ENCODE peak calls at places on chromosomes 2 and 18, in four cellular contexts. One of them, this sample, is unnamed.

GRCh38 chr18:49691177-49691608 is 122.1 kb downstream of the ACAA2 start:
- DNase-seq in A549: no peak
- DNase-seq in K562: no peak
- DNase-seq in GM23338: no peak
- DNase-seq in this sample: peak; percentile 67

GRCh38 chr2:8086796-8087479 is 594.9 kb upstream of the ID2 start:
- DNase-seq in A549: no peak
- DNase-seq in K562: no peak
- DNase-seq in GM23338: no peak
- DNase-seq in this sample: no peak

GRCh38 chr2:198664349-198664748 is 793.4 kb downstream of the SATB2 start:
- DNase-seq in A549: no peak
- DNase-seq in K562: no peak
- DNase-seq in GM23338: no peak
- DNase-seq in this sample: no peak

GRCh38 chr2:84885111-84885510 is 4.2 kb upstream of the TRABD2A start:
- DNase-seq in A549: no peak
- DNase-seq in K562: no peak
- DNase-seq in GM23338: no peak
- DNase-seq in this sample: no peak

GRCh38 chr2:55160422-55160821 is 71.7 kb downstream of the CLHC1 start:
- DNase-seq in A549: no peak
- DNase-seq in K562: no peak
- DNase-seq in GM23338: no peak
- DNase-seq in this sample: no peak

GRCh38 chr2:68936462-68936861 is 16.2 kb downstream of the GKN2 start:
- DNase-seq in A549: no peak
- DNase-seq in K562: no peak
- DNase-seq in GM23338: no peak
- DNase-seq in this sample: no peak

GRCh38 chr2:241035142-241035817 is 36.9 kb downstream of the SNED1 start:
- DNase-seq in A549: no peak
- DNase-seq in K562: no peak
- DNase-seq in GM23338: peak; percentile 76
- DNase-seq in this sample: no peak

GRCh38 chr2:237889811-237890210 is 30.4 kb downstream of the RAMP1 start:
- DNase-seq in A549: no peak
- DNase-seq in K562: no peak
- DNase-seq in GM23338: no peak
- DNase-seq in this sample: no peak

GRCh38 chr2:172433169-172433568 is 5.8 kb downstream of the ITGA6 start:
- DNase-seq in A549: no peak
- DNase-seq in K562: no peak
- DNase-seq in GM23338: no peak
- DNase-seq in this sample: no peak

GRCh38 chr2:207291287-207292249 is 125.8 kb upstream of the KLF7 start:
- DNase-seq in A549: no peak
- DNase-seq in K562: no peak
- DNase-seq in GM23338: no peak
- DNase-seq in this sample: no peak

GRCh38 chr2:219073413-219074129 is 12.8 kb upstream of the IHH start:
- DNase-seq in A549: peak; percentile 26
- DNase-seq in K562: peak; percentile 43
- DNase-seq in GM23338: peak; percentile 98
- DNase-seq in this sample: peak; percentile 12

GRCh38 chr18:1392046-1392445 is 487.4 kb downstream of the ADCYAP1 start:
- DNase-seq in A549: no peak
- DNase-seq in K562: no peak
- DNase-seq in GM23338: peak; percentile 12
- DNase-seq in this sample: no peak

GRCh38 chr2:233836359-233836758 is 18.0 kb downstream of the HJURP start:
- DNase-seq in A549: no peak
- DNase-seq in K562: no peak
- DNase-seq in GM23338: no peak
- DNase-seq in this sample: no peak

GRCh38 chr2:32810909-32811495 is 135.8 kb upstream of the LTBP1 start:
- DNase-seq in A549: no peak
- DNase-seq in K562: no peak
- DNase-seq in GM23338: no peak
- DNase-seq in this sample: no peak

GRCh38 chr18:3441290-3441689 is 8.7 kb upstream of the TGIF1 start:
- DNase-seq in A549: no peak
- DNase-seq in K562: no peak
- DNase-seq in GM23338: peak; percentile 55
- DNase-seq in this sample: no peak

GRCh38 chr18:37253424-37254255 is 312.0 kb downstream of the CELF4 start:
- DNase-seq in A549: peak; percentile 21
- DNase-seq in K562: peak; percentile 100
- DNase-seq in GM23338: peak; percentile 85
- DNase-seq in this sample: no peak

GRCh38 chr18:3177902-3178687 is 41.7 kb downstream of the MYOM1 start:
- DNase-seq in A549: no peak
- DNase-seq in K562: no peak
- DNase-seq in GM23338: no peak
- DNase-seq in this sample: no peak

GRCh38 chr2:109324859-109325258 is 195.9 kb downstream of the SH3RF3 start:
- DNase-seq in A549: no peak
- DNase-seq in K562: no peak
- DNase-seq in GM23338: no peak
- DNase-seq in this sample: no peak

GRCh38 chr2:160581448-160581847 is 87.8 kb upstream of the RBMS1 start:
- DNase-seq in A549: no peak
- DNase-seq in K562: no peak
- DNase-seq in GM23338: peak; percentile 68
- DNase-seq in this sample: no peak

GRCh38 chr2:54587439-54588016 is 131.4 kb downstream of the SPTBN1 start:
- DNase-seq in A549: no peak
- DNase-seq in K562: no peak
- DNase-seq in GM23338: no peak
- DNase-seq in this sample: no peak

GRCh38 chr18:70197042-70197441 is 8.4 kb downstream of the RTTN start:
- DNase-seq in A549: no peak
- DNase-seq in K562: no peak
- DNase-seq in GM23338: no peak
- DNase-seq in this sample: no peak

GRCh38 chr18:9914334-9914583 is 443 bp downstream of the VAPA start:
- DNase-seq in A549: no peak
- DNase-seq in K562: peak; percentile 91
- DNase-seq in GM23338: peak; percentile 52
- DNase-seq in this sample: no peak

GRCh38 chr18:45792551-45793294 is 32.8 kb upstream of the SIGLEC15 start:
- DNase-seq in A549: no peak
- DNase-seq in K562: no peak
- DNase-seq in GM23338: no peak
- DNase-seq in this sample: no peak

GRCh38 chr2:219688560-219689445 is 61.4 kb downstream of the SLC4A3 start:
- DNase-seq in A549: no peak
- DNase-seq in K562: no peak
- DNase-seq in GM23338: no peak
- DNase-seq in this sample: no peak

GRCh38 chr18:71598374-71598773 is 945.8 kb downstream of the CBLN2 start:
- DNase-seq in A549: no peak
- DNase-seq in K562: no peak
- DNase-seq in GM23338: no peak
- DNase-seq in this sample: no peak

GRCh38 chr2:174208026-174208425 is 40.3 kb downstream of the OLA1 start:
- DNase-seq in A549: no peak
- DNase-seq in K562: no peak
- DNase-seq in GM23338: no peak
- DNase-seq in this sample: no peak

GRCh38 chr2:144836635-144837350 is 316.9 kb upstream of the ZEB2 start:
- DNase-seq in A549: no peak
- DNase-seq in K562: no peak
- DNase-seq in GM23338: no peak
- DNase-seq in this sample: no peak

GRCh38 chr2:232486558-232487384 is 863 bp downstream of the ECEL1 start:
- DNase-seq in A549: no peak
- DNase-seq in K562: no peak
- DNase-seq in GM23338: peak; percentile 36
- DNase-seq in this sample: no peak

GRCh38 chr2:64204006-64204632 is 59.9 kb upstream of the PELI1 start:
- DNase-seq in A549: no peak
- DNase-seq in K562: no peak
- DNase-seq in GM23338: peak; percentile 28
- DNase-seq in this sample: no peak
- TF ChIP-seq REST in A549: no peak
- TF ChIP-seq REST in K562: no peak
- TF ChIP-seq REST in GM23338: no peak
- TF ChIP-seq REST in this sample: no peak

DNA sequence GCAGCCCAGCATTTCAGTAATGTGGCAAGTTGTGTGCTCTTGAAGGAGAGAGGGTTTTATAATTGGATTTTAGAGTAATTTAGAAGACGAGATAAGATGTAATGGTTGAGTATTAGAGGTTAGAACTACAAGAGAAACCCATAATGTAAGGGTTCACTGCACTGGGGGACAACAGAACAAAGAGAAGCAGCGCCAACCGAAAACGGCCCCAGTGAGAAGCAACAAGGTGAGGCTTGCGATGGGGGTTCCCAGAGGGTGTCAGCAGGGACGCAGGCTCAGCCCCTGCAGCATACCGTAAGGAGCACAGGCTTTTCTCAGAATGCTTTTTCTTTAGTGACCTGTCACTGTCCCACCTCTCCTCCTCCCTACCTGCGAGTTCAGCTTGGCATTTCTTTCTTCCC is 183.9 kb upstream of the ETAA1 start:
- DNase-seq in A549: no peak
- DNase-seq in K562: no peak
- DNase-seq in GM23338: peak; percentile 28
- DNase-seq in this sample: no peak
- H3K27ac ChIP-seq in A549: no peak overlapping the region
- H3K27ac ChIP-seq in K562: no peak overlapping the region
- H3K27ac ChIP-seq in GM23338: no peak overlapping the region
- H3K27ac ChIP-seq in this sample: no peak overlapping the region

GRCh38 chr2:29910960-29911359 is 10.4 kb downstream of the ALK start:
- DNase-seq in A549: no peak
- DNase-seq in K562: no peak
- DNase-seq in GM23338: no peak
- DNase-seq in this sample: no peak
- TF ChIP-seq REST in A549: peak; percentile 43
- TF ChIP-seq REST in K562: no peak
- TF ChIP-seq REST in GM23338: peak; percentile 72
- TF ChIP-seq REST in this sample: no peak

DNA sequence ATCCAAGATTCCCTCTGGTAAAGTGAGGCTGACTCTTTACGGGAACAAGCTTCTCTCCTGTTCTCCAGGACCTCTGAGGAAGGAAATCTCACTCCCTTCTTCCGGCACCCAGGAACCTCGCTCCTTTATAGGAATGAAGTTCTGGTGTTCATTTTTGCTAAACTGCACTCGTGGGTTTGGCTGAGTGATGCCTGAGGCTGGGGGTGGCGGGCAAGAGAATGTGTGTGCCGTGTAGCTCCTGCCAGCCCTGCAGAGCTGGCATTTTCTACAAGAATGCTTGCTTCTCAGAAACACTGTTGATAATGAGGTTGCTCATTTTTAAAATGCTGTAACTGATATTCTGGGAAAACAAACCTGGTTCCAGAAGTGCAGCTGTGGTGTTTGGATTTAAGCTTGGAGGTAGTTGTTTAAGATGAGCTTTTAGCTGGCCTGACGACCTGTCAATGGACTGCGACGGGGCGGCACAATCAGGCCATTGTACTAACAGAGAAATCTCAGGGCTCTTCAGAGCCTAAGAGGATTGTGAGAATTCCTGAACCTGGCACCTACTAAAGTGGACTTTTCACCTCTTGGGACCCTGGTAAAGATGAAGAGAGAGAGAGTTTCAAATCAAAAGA is 511.9 kb upstream of the TNP1 start:
- DNase-seq in A549: no peak
- DNase-seq in K562: no peak
- DNase-seq in GM23338: no peak
- DNase-seq in this sample: no peak
- H3K27ac ChIP-seq in A549: no peak overlapping the region
- H3K27ac ChIP-seq in K562: no peak overlapping the region
- H3K27ac ChIP-seq in GM23338: no peak overlapping the region
- H3K27ac ChIP-seq in this sample: no peak overlapping the region

DNA sequence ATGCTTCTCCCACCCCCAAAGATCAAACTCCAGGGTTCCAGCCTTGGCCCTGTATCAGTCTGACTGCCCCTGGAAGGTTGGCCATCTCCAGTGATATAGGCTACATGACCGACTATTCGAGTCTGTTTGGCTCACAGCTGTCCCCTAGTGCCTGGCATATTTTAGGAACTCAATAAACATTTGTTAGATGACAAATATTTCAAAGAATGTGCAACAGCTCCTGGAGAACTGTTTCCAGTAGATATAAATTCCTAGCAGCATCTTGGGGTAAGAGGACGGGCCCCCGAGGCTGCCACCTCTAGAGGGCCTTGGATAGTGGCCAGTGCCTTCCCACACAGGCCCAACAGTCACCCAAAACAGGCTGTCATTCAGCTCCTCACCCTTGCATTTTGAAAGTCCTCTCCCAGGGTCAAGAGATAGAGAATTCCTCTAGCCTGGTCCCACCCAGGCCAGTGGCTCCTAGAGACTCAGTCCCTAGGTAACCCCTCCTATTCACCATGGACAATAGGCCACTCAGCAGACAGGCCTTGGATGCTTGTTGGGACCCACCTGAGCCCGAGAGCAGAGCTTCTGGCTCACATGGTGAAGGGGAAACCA is 45.1 kb upstream of the ATP6V1B1 start:
- DNase-seq in A549: no peak
- DNase-seq in K562: no peak
- DNase-seq in GM23338: no peak
- DNase-seq in this sample: no peak
- TF ChIP-seq REST in A549: no peak
- TF ChIP-seq REST in K562: no peak
- TF ChIP-seq REST in GM23338: no peak
- TF ChIP-seq REST in this sample: no peak

DNA sequence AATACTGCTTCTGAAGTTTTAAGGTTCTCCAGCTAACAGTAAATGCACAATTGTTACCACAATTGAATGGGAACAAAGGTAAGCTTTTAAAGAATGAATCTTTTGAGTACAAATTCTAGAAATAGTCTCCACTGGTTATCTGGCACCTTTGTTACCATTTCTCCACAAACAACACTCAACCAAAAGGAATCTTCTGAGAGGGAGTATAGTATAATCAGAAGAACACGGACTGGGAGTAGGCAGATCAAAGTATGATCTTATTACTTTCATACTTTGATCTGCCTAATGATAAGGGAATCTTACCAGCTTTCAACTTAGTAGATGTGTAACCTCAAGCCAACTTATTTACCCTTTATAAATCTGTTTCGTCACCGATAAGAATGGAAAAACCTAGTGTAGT is 1.4 kb downstream of the CEP76 start:
- DNase-seq in A549: no peak
- DNase-seq in K562: no peak
- DNase-seq in GM23338: no peak
- DNase-seq in this sample: no peak
- H3K27ac ChIP-seq in A549: no peak overlapping the region
- H3K27ac ChIP-seq in K562: peak overlapping the region; percentile 2
- H3K27ac ChIP-seq in GM23338: no peak overlapping the region
- H3K27ac ChIP-seq in this sample: peak overlapping the region; percentile 99

This sample was measured in Panc1.